ENCODE peak calls at places on chromosomes 2 and 18, in six cellular contexts. O is foreskin fibroblast, Q is colonic mucosa, B is fibroblast of mammary gland, E is heart left ventricle, T is AG10803. V is an unnamed sample.

GRCh38 chr2:100796499-100797100 is 23.3 kb upstream of the NPAS2 start:
- DNase-seq in Q (no peak), B (no peak), T (no peak), O (no peak), E (no peak), V (no peak)

GRCh38 chr2:10202136-10202535 is 79.6 kb downstream of the RRM2 start:
- DNase-seq in B (no peak), T (peak), E (no peak), O (no peak), Q (no peak), V (no peak)

GRCh38 chr2:7835693-7836680 is 845.9 kb upstream of the ID2 start:
- DNase-seq in B (peak), Q (no peak), O (no peak), E (no peak), T (no peak), V (no peak)

GRCh38 chr18:38453880-38454279 is 888.3 kb upstream of the CELF4 start:
- DNase-seq in T (no peak), Q (no peak), E (no peak), B (no peak), O (no peak), V (no peak)

GRCh38 chr2:168730391-168730790 is 72.0 kb upstream of the NOSTRIN start:
- DNase-seq in B (peak), T (no peak), E (no peak), Q (no peak), O (no peak), V (no peak)

GRCh38 chr2:134137182-134137595 is 116.7 kb upstream of the MGAT5 start:
- DNase-seq in T (peak), Q (no peak), B (peak), E (peak), O (peak), V (peak)

GRCh38 chr2:15814406-15814805 is 125.9 kb upstream of the MYCN start:
- DNase-seq in T (no peak), O (no peak), E (no peak), Q (no peak), B (no peak), V (no peak)

GRCh38 chr18:53018791-53019190 is 678.8 kb downstream of the DCC start:
- DNase-seq in E (no peak), Q (no peak), T (no peak), B (no peak), O (no peak), V (no peak)

GRCh38 chr2:143629344-143629743 is 500.1 kb downstream of the ARHGAP15 start:
- DNase-seq in Q (no peak), B (peak), T (peak), O (peak), E (no peak), V (no peak)

GRCh38 chr2:106065983-106066826 is 127.9 kb downstream of the UXS1 start:
- DNase-seq in Q (no peak), E (no peak), T (no peak), B (no peak), O (no peak), V (no peak)

GRCh38 chr2:191691016-191691725 is 13.2 kb downstream of the NABP1 start:
- DNase-seq in Q (peak), E (peak), T (peak), O (peak), B (peak), V (no peak)

GRCh38 chr2:164706522-164706921 is 85.2 kb upstream of the GRB14 start:
- DNase-seq in O (peak), T (peak), E (no peak), B (peak), Q (no peak), V (no peak)

GRCh38 chr2:9235388-9236344 is 29.1 kb downstream of the ASAP2 start:
- DNase-seq in Q (no peak), E (no peak), T (peak), B (peak), O (peak), V (no peak)

GRCh38 chr2:235706496-235706895 is 212.7 kb downstream of the AGAP1 start:
- DNase-seq in E (no peak), T (no peak), O (no peak), Q (no peak), B (no peak), V (no peak)

GRCh38 chr2:226661789-226662545 is 137.7 kb downstream of the IRS1 start:
- DNase-seq in B (peak), E (peak), Q (no peak), O (peak), T (peak), V (no peak)

GRCh38 chr2:195543902-195544894 is 112.8 kb upstream of the SLC39A10 start:
- DNase-seq in T (no peak), Q (no peak), O (peak), E (no peak), B (peak), V (no peak)

GRCh38 chr2:217363470-217363869 is 503.6 kb upstream of the TNP1 start:
- DNase-seq in E (no peak), B (no peak), Q (no peak), T (no peak), O (no peak), V (no peak)

GRCh38 chr2:230934291-230935131 is 9.5 kb upstream of the GPR55 start:
- DNase-seq in E (no peak), T (no peak), O (no peak), B (no peak), Q (no peak), V (peak)

GRCh38 chr2:216492951-216493685 is 5.5 kb upstream of the RPL37A start:
- DNase-seq in E (no peak), B (peak), O (peak), Q (no peak), T (peak), V (no peak)

GRCh38 chr18:65750421-65751144 is at the start of gene CDH7:
- DNase-seq in Q (no peak), E (no peak), O (no peak), T (no peak), B (no peak), V (peak)

GRCh38 chr2:235389626-235390025 is 104.2 kb upstream of the AGAP1 start:
- DNase-seq in Q (no peak), E (no peak), T (no peak), O (no peak), B (no peak), V (no peak)

GRCh38 chr2:207937818-207938217 is 87.5 kb downstream of the PLEKHM3 start:
- DNase-seq in B (no peak), Q (no peak), O (no peak), T (peak), E (no peak), V (no peak)

GRCh38 chr2:176555781-176556180 is 286.5 kb downstream of the MTX2 start:
- DNase-seq in O (no peak), Q (no peak), E (no peak), T (no peak), B (no peak), V (no peak)

GRCh38 chr2:83233284-83233683 is 1225.8 kb downstream of the SUCLG1 start:
- DNase-seq in T (no peak), O (no peak), E (no peak), B (no peak), Q (no peak), V (no peak)

GRCh38 chr2:9408641-9409151 is 14.6 kb downstream of the ITGB1BP1 start:
- DNase-seq in E (no peak), B (no peak), Q (no peak), O (peak), T (peak), V (no peak)

GRCh38 chr18:48296581-48296980 is 112.6 kb downstream of the ZBTB7C start:
- DNase-seq in Q (no peak), O (no peak), E (peak), B (no peak), T (no peak), V (no peak)

GRCh38 chr2:33377048-33377447 is 99.4 kb upstream of the RASGRP3 start:
- DNase-seq in T (peak), B (peak), O (no peak), Q (no peak), E (peak), V (no peak)

GRCh38 chr2:70143314-70144150 is 47.3 kb downstream of the C2orf42 start:
- DNase-seq in Q (peak), T (peak), O (peak), B (peak), E (peak), V (peak)

GRCh38 chr2:23445450-23445868 is 60.5 kb downstream of the KLHL29 start:
- DNase-seq in T (peak), B (peak), E (no peak), Q (no peak), O (peak), V (no peak)

GRCh38 chr18:5600376-5601071 is 56.7 kb upstream of the EPB41L3 start:
- DNase-seq in Q (no peak), E (no peak), T (peak), B (peak), O (no peak), V (no peak)

GRCh38 chr2:67159929-67160328 is 237.2 kb upstream of the ETAA1 start:
- DNase-seq in T (no peak), Q (no peak), E (no peak), B (peak), O (peak), V (no peak)

GRCh38 chr2:238203973-238204683 is 633 bp upstream of the ILKAP start:
- DNase-seq in B (no peak), T (no peak), E (peak), O (no peak), Q (no peak), V (no peak)

GRCh38 chr2:143205106-143205764 is 76.0 kb downstream of the ARHGAP15 start:
- DNase-seq in E (no peak), Q (no peak), T (peak), O (no peak), B (peak), V (no peak)

GRCh38 chr18:38033282-38033681 is 467.7 kb upstream of the CELF4 start:
- DNase-seq in O (no peak), Q (no peak), E (no peak), T (no peak), B (no peak), V (no peak)

DNA sequence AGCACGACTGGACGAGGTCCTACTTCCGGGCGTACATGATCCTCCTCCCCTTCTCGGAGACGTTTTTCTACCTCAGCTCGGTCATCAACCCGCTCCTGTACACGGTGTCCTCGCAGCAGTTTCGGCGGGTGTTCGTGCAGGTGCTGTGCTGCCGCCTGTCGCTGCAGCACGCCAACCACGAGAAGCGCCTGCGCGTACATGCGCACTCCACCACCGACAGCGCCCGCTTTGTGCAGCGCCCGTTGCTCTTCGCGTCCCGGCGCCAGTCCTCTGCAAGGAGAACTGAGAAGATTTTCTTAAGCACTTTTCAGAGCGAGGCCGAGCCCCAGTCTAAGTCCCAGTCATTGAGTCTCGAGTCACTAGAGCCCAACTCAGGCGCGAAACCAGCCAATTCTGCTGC is 24.8 kb downstream of the LYPD1 start:
- DNase-seq in Q (no peak), T (no peak), B (no peak), O (no peak), E (no peak), V (no peak)
- H3K4me3 ChIP-seq in Q (no peak), T (peak), B (no peak), O (no peak), E (no peak), V (no peak)

DNA sequence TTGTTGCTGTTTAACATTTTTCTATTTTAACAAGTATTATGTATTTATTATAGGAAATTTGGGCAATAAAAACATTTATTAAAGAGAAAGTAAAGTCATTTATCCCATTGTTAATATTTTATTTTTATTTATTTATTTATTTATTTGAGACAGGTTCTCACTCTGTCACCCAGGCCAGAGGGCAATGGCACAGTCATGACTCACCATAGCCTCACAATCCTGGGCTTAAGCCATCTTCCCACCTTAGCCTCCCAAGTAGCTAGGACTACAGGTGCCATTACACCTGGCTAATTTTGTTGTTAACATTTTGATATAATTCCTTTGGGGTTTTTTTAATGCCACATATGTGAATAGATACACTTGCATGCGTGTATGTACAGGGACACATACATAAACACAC is 165.9 kb upstream of the STON1 start:
- DNase-seq in Q (no peak), E (no peak), B (no peak), O (no peak), T (no peak), V (no peak)
- H3K4me3 ChIP-seq in Q (no peak), E (no peak), B (no peak), O (no peak), T (no peak), V (no peak)

GRCh38 chr18:616380-616995 is 19.7 kb downstream of the CLUL1 start:
- DNase-seq in Q (no peak), O (peak), B (peak), E (no peak), T (peak), V (no peak)
- H3K4me3 ChIP-seq in Q (no peak), O (no peak), B (no peak), E (no peak), T (no peak), V (no peak)

DNA sequence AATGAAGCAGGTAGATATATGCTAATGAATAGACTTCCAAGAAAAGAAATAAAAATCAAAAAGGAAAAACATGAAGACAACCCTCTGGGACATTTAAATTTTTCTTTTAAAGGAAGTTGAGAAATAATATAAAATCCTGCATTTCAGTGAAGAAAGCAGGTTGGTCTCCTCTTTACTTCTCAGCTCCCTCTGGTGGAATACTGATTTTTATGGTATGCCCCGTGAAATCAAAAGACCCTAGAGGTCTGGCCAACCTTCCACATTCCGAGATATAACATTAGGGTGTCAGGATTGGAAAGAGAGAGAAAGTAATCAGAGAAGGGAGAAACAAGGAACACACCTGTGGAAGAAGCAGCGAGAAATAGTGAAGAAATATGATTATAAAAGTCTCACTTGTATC is 72.7 kb downstream of the DNER start:
- DNase-seq in O (no peak), Q (no peak), E (no peak), B (no peak), T (no peak), V (no peak)
- H3K4me3 ChIP-seq in O (no peak), Q (no peak), E (no peak), B (no peak), T (no peak), V (no peak)

DNA sequence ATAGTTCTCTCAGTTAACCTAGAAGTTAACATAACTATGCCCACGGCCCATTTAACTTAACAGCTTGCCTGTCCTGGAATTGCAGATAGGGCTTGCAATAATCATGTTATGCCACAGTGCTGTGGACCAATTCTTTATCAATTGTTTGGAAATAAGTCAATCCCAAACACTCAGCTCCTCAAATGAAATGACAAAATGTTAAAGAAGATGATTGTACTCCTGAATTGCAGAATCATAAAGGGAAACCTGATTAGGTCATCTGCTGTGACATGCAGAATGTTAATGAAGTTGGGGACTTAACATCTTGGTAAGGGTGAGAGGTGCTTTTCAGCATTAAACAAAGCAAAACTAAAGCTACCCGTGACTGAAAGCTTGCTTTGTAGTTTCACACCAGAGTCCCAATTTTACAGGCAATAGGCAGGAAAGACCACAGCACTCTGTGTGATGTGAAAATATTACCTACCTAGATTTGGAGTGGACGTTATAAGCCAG is 363.9 kb downstream of the GPD2 start:
- DNase-seq in T (no peak), Q (no peak), O (no peak), B (no peak), E (no peak), V (no peak)
- H3K4me3 ChIP-seq in T (no peak), Q (no peak), O (no peak), B (no peak), E (no peak), V (no peak)

V was measured in lower lobe of right lung.